ENCODE peak calls at places on chromosomes 5 and 9, in nine cellular contexts. G, K, E, Y, R, H, P, W and X are unnamed samples.

GRCh38 chr5:147963948-147964693 is 57.8 kb upstream of the C5orf46 start:
- DNase-seq in Y (no peak), R (no peak), E (no peak), K (no peak), G (no peak), H (no peak), W (no peak), P (no peak), X (no peak)

GRCh38 chr9:120767451-120767850 is 25.8 kb downstream of the FBXW2 start:
- DNase-seq in K (no peak), H (no peak), G (no peak), W (peak), Y (no peak), E (no peak), R (no peak), P (no peak), X (no peak)

GRCh38 chr9:93594041-93594756 is 17.8 kb downstream of the PHF2 start:
- DNase-seq in H (no peak), Y (no peak), R (no peak), E (no peak), G (no peak), P (no peak), K (no peak), W (peak), X (peak)

GRCh38 chr5:170633235-170634041 is 129.6 kb downstream of the KCNIP1 start:
- DNase-seq in K (no peak), R (no peak), H (peak), E (no peak), W (peak), G (peak), P (no peak), Y (peak), X (peak)

GRCh38 chr5:53303105-53303504 is 177.3 kb upstream of the FST start:
- DNase-seq in W (no peak), K (no peak), Y (peak), E (no peak), R (no peak), H (no peak), P (no peak), G (no peak), X (no peak)

GRCh38 chr9:132008184-132008781 is 71.4 kb downstream of the MED27 start:
- DNase-seq in W (no peak), E (no peak), P (no peak), G (no peak), Y (peak), R (no peak), H (no peak), K (no peak), X (no peak)

GRCh38 chr5:111930905-111931461 is 174.0 kb upstream of the NREP start:
- DNase-seq in H (no peak), G (no peak), Y (no peak), P (no peak), R (no peak), K (no peak), W (no peak), E (no peak), X (no peak)

GRCh38 chr9:114995681-114996221 is 65.4 kb upstream of the TNFSF8 start:
- DNase-seq in H (no peak), K (no peak), Y (no peak), W (no peak), G (no peak), P (no peak), R (no peak), E (no peak), X (no peak)

GRCh38 chr9:113309204-113309813 is 6.1 kb upstream of the RNF183 start:
- DNase-seq in K (no peak), Y (peak), G (no peak), E (no peak), H (no peak), W (peak), P (no peak), R (no peak), X (peak)

GRCh38 chr9:136674786-136675349 is 12.2 kb downstream of the EGFL7 start:
- DNase-seq in H (no peak), G (no peak), W (no peak), Y (no peak), P (no peak), E (no peak), R (no peak), K (no peak), X (peak)

GRCh38 chr5:55860709-55861108 is 9.6 kb downstream of the IL31RA start:
- DNase-seq in G (no peak), E (no peak), Y (no peak), W (no peak), K (no peak), H (no peak), R (no peak), P (no peak), X (no peak)

GRCh38 chr5:92353107-92354030 is 970.3 kb upstream of the ARRDC3 start:
- DNase-seq in K (no peak), P (no peak), Y (no peak), R (no peak), E (no peak), G (no peak), H (no peak), W (peak), X (no peak)